ENCODE peak calls at places on chromosomes 11 and 22, in eight cellular contexts. Q is hypothalamus; T is stimulated activated CD8-positive, alpha-beta memory T cell treated with anti-CD3 and anti-CD28 coated beads, Interleukin-2, amount 100 ng/mL, for 1 hour; S is transverse colon; R is pancreas; C is fibroblast of the conjunctiva; F is dorsolateral prefrontal cortex; U is COR-L47. J is an unnamed sample.

GRCh38 chr11:80054582-80055165 is 613.8 kb upstream of the TENM4 start:
- DNase-seq in S (peak; percentile 25), C (no peak), F (no peak), R (no peak), Q (no peak), U (no peak), T (no peak), J (no peak)

GRCh38 chr22:31048570-31048969 is 32.5 kb upstream of the SMTN start:
- DNase-seq in R (no peak), S (no peak), T (no peak), C (no peak), U (no peak), Q (no peak), F (no peak), J (no peak)

GRCh38 chr11:74276581-74276980 is 34.9 kb downstream of the P4HA3 start:
- DNase-seq in Q (no peak), R (no peak), C (no peak), T (no peak), F (no peak), U (no peak), S (no peak), J (no peak)

GRCh38 chr11:68052137-68052873 is 13.5 kb downstream of the TCIRG1 start:
- DNase-seq in U (no peak), F (no peak), R (no peak), S (no peak), C (no peak), T (no peak), Q (no peak), J (no peak)

GRCh38 chr11:7292902-7293301 is 41.2 kb downstream of the SYT9 start:
- DNase-seq in C (no peak), Q (no peak), R (no peak), F (no peak), U (no peak), T (no peak), S (no peak), J (no peak)

GRCh38 chr11:62919476-62919875 is 1.7 kb downstream of the CHRM1 start:
- DNase-seq in U (no peak), S (no peak), T (no peak), F (no peak), R (no peak), C (no peak), Q (no peak), J (no peak)

GRCh38 chr11:120840661-120841060 is 183.2 kb upstream of the TBCEL start:
- DNase-seq in T (no peak), R (no peak), C (no peak), Q (no peak), U (no peak), S (no peak), F (no peak), J (no peak)

GRCh38 chr11:8638300-8638699 is 44.2 kb downstream of the TRIM66 start:
- DNase-seq in R (no peak), S (no peak), C (no peak), U (no peak), Q (no peak), T (no peak), F (no peak), J (no peak)

GRCh38 chr11:72683782-72684200 is 9.6 kb upstream of the PDE2A start:
- DNase-seq in U (no peak), T (peak; percentile 39), C (no peak), Q (peak; percentile 61), S (peak; percentile 60), F (peak; percentile 86), R (peak; percentile 67), J (peak; percentile 74)

J was measured in GM19239.